ENCODE peak calls at places on chromosome 6, in ten cellular contexts. R is naive thymus-derived CD8-positive, alpha-beta T cell; Y is activated CD8-positive, alpha-beta memory T cell treated with anti-CD3 and anti-CD28 coated beads, Interleukin-2, amount 50 U/mL, for 4 hours; E is NCI-H1105; P is activated T-cell treated with anti-CD3 and anti-CD28 coated beads for 24 hours; T is renal cortical epithelial cell; M is Kasumi-1; C is COR-L47; B is T-helper 1 cell; U is WERI-Rb-1. I is an unnamed sample.

GRCh38 chr6:50318536-50318935 is 268.8 kb upstream of the DEFB112 start:
- DNase-seq in R (no peak), Y (no peak), E (no peak), P (no peak), T (no peak), M (no peak), C (no peak), B (no peak), U (no peak), I (no peak)

GRCh38 chr6:36618366-36619355 is 24.5 kb downstream of the SRSF3 start:
- DNase-seq in R (no peak), Y (no peak), E (no peak), P (no peak), T (no peak), M (peak), C (no peak), B (no peak), U (no peak), I (no peak)

GRCh38 chr6:33858053-33858475 is 54.3 kb upstream of the MLN start:
- DNase-seq in R (no peak), Y (no peak), E (no peak), P (no peak), T (no peak), M (no peak), C (no peak), B (no peak), U (no peak), I (no peak)

GRCh38 chr6:44642870-44643522 is 255.5 kb downstream of the CDC5L start:
- DNase-seq in R (no peak), Y (no peak), E (peak), P (peak), T (no peak), M (no peak), C (peak), B (no peak), U (no peak), I (no peak)

GRCh38 chr6:147382945-147383554 is 125.4 kb upstream of the SAMD5 start:
- DNase-seq in R (no peak), Y (no peak), E (no peak), P (no peak), T (peak), M (peak), C (peak), B (no peak), U (no peak), I (no peak)

GRCh38 chr6:32692019-32692418 is 25.6 kb upstream of the HLA-DQB1 start:
- DNase-seq in R (peak), Y (peak), E (no peak), P (peak), T (peak), M (no peak), C (no peak), B (peak), U (peak), I (peak)

GRCh38 chr6:119226089-119226488 is 123.5 kb downstream of the MAN1A1 start:
- DNase-seq in R (no peak), Y (no peak), E (no peak), P (no peak), T (peak), M (no peak), C (peak), B (no peak), U (no peak), I (no peak)

GRCh38 chr6:162211022-162211421 is 516.5 kb downstream of the PRKN start:
- DNase-seq in R (no peak), Y (no peak), E (peak), P (no peak), T (peak), M (no peak), C (peak), B (no peak), U (no peak), I (no peak)